ENCODE peak calls at places on chromosomes 1 and 21, in five cellular contexts. U, G, P, M and K are unnamed samples. For H3K4me1, the result is how much of the 10 kb centered on the place peaks cover.

GRCh38 chr1:206021796-206022365 is 1.8 kb downstream of the CTSE start:
- DNase-seq in M (no peak), G (no peak), P (no peak), U (no peak), K (no peak)

GRCh38 chr1:186858923-186859322 is 30.2 kb downstream of the PLA2G4A start:
- DNase-seq in G (no peak), M (no peak), P (no peak), U (no peak), K (no peak)

GRCh38 chr1:170836146-170836545 is 99.2 kb upstream of the MROH9 start:
- DNase-seq in M (no peak), P (no peak), U (no peak), G (no peak), K (no peak)

GRCh38 chr1:150056407-150056806 is 11.2 kb upstream of the VPS45 start:
- DNase-seq in U (no peak), P (no peak), M (no peak), G (no peak), K (no peak)

GRCh38 chr1:115251856-115252255 is 86.2 kb downstream of the NGF start:
- DNase-seq in G (no peak), U (no peak), M (no peak), P (no peak), K (no peak)

GRCh38 chr1:206935491-206936067 is 10.7 kb downstream of the PIGR start:
- DNase-seq in P (peak), G (peak), M (peak), U (no peak), K (peak)

GRCh38 chr1:3329640-3330281 is 124.7 kb upstream of the ARHGEF16 start:
- DNase-seq in U (no peak), P (no peak), M (no peak), G (no peak), K (no peak)

GRCh38 chr1:7783178-7783711 is 846 bp upstream of the PER3 start:
- DNase-seq in P (peak), G (peak), M (peak), U (peak), K (no peak)

GRCh38 chr1:63674238-63674864 is 81.1 kb downstream of the PGM1 start:
- DNase-seq in U (no peak), M (no peak), G (peak), P (peak), K (peak)

DNA sequence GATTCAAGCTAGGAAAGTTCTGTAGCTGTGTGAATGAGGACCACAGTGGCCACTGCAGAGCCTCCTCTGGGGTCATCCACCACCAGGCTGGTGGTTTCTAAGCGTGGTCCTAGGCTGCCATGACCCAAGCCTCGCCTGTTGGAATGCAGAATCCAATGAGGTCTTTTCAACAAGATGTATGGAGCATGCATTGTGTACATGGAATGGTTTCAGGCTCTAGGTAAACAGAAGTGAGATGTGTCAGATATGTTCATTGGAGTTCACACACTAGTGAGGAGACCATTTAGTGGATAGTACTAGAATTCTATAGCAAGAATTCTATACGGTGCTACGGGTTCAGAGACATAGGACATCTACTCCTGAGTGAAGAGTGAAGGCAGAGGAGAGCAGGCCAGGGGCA is 10.7 kb downstream of the RNU5D-1 start:
- DNase-seq in M (no peak), U (no peak), P (no peak), G (no peak), K (no peak)
- H3K4me1 ChIP-seq in M (under half), U (under half), P (under half), G (under half), K (under half)

GRCh38 chr1:40379785-40380452 is 6.4 kb downstream of the SMAP2 start:
- DNase-seq in P (no peak), M (no peak), U (no peak), G (no peak), K (no peak)
- H3K4me1 ChIP-seq in P (under half), M (half or more), U (half or more), G (under half), K (under half)

GRCh38 chr1:204278254-204278653 is 64.5 kb upstream of the GOLT1A start:
- DNase-seq in G (no peak), M (no peak), P (no peak), U (no peak), K (no peak)

GRCh38 chr1:204278973-204279372 is 65.2 kb upstream of the GOLT1A start:
- DNase-seq in U (no peak), P (no peak), M (no peak), G (no peak), K (no peak)

GRCh38 chr1:204282801-204283200 is 69.0 kb upstream of the GOLT1A start:
- DNase-seq in P (no peak), U (no peak), M (no peak), G (no peak), K (no peak)

GRCh38 chr1:204280099-204280498 is 66.3 kb upstream of the GOLT1A start:
- DNase-seq in U (no peak), M (no peak), G (no peak), P (no peak), K (no peak)

GRCh38 chr1:204280562-204280961 is 66.8 kb upstream of the GOLT1A start:
- DNase-seq in P (no peak), M (no peak), G (no peak), U (no peak), K (no peak)
- H3K4me1 ChIP-seq in P (under half), M (under half), G (under half), U (under half), K (under half)

GRCh38 chr21:42233067-42233981 is 14.4 kb downstream of the ABCG1 start:
- DNase-seq in U (no peak), P (peak), M (peak), G (peak), K (no peak)
- H3K4me1 ChIP-seq in U (under half), P (half or more), M (half or more), G (under half), K (under half)

GRCh38 chr1:15155760-15156743 is 2.5 kb downstream of the TMEM51 start:
- DNase-seq in U (no peak), M (peak), P (no peak), G (no peak), K (no peak)
- H3K4me1 ChIP-seq in U (under half), M (under half), P (half or more), G (under half), K (under half)

GRCh38 chr1:50419907-50420248 is 3.4 kb downstream of the DMRTA2 start:
- DNase-seq in G (no peak), U (no peak), P (no peak), M (no peak), K (no peak)
- H3K4me1 ChIP-seq in G (under half), U (under half), P (half or more), M (under half), K (under half)